ENCODE peak calls at places on chromosome 2, in seven cellular contexts. L, V, P, W, Y, R and M are unnamed samples.
A peak's percentile ranks its signal among the peaks of the same experiment; 100 is the strongest.

GRCh38 chr2:162477011-162477410 is 133.1 kb downstream of the GCA start:
- DNase-seq in V (no peak), P (no peak), Y (no peak), R (no peak), W (no peak), L (no peak), M (no peak)

GRCh38 chr2:1495676-1496393 is 82.6 kb downstream of the TPO start:
- DNase-seq in L (no peak), Y (no peak), W (no peak), P (no peak), R (no peak), V (no peak), M (peak; percentile 26)

GRCh38 chr2:172999641-173000387 is 75.8 kb upstream of the MAP3K20 start:
- DNase-seq in Y (no peak), L (no peak), R (no peak), P (no peak), W (no peak), V (no peak), M (no peak)

GRCh38 chr2:218883491-218884490 is 3.1 kb downstream of the WNT10A start:
- DNase-seq in W (no peak), P (peak; percentile 52), L (no peak), R (peak; percentile 81), Y (peak; percentile 60), V (no peak), M (no peak)

GRCh38 chr2:186379052-186379451 is 107.0 kb upstream of the ZC3H15 start:
- DNase-seq in P (peak; percentile 52), W (no peak), L (no peak), V (no peak), Y (no peak), R (no peak), M (no peak)

GRCh38 chr2:15711126-15711860 is 119.6 kb downstream of the DDX1 start:
- DNase-seq in Y (no peak), W (no peak), R (no peak), P (peak; percentile 47), L (no peak), V (no peak), M (no peak)

GRCh38 chr2:39837856-39838453 is 58.9 kb upstream of the THUMPD2 start:
- DNase-seq in R (peak; percentile 35), Y (peak; percentile 58), V (no peak), L (peak; percentile 44), P (peak; percentile 42), W (no peak), M (no peak)

GRCh38 chr2:217418544-217418943 is 558.7 kb upstream of the TNP1 start:
- DNase-seq in Y (no peak), P (no peak), L (no peak), R (no peak), W (no peak), V (no peak), M (no peak)

GRCh38 chr2:61660511-61661388 is 122.6 kb upstream of the XPO1 start:
- DNase-seq in R (peak; percentile 17), P (no peak), W (no peak), Y (no peak), L (no peak), V (peak; percentile 31), M (no peak)

GRCh38 chr2:134866498-134867099 is 28.2 kb downstream of the ACMSD start:
- DNase-seq in P (peak; percentile 66), V (no peak), R (no peak), W (no peak), L (no peak), Y (no peak), M (no peak)

GRCh38 chr2:99442837-99443236 is 47.0 kb downstream of the REV1 start:
- DNase-seq in P (no peak), Y (peak; percentile 38), R (peak; percentile 7), W (no peak), L (no peak), V (no peak), M (no peak)

GRCh38 chr2:212995920-212996319 is 155.5 kb downstream of the IKZF2 start:
- DNase-seq in L (no peak), W (no peak), V (no peak), R (no peak), Y (no peak), P (peak; percentile 26), M (no peak)

GRCh38 chr2:52934354-52934898 is 833.2 kb upstream of the CHAC2 start:
- DNase-seq in V (no peak), Y (no peak), R (no peak), P (peak; percentile 96), L (no peak), W (no peak), M (peak; percentile 38)

GRCh38 chr2:204665244-204665643 is 120.0 kb downstream of the PARD3B start:
- DNase-seq in L (peak; percentile 10), R (peak; percentile 6), P (peak; percentile 7), W (no peak), V (no peak), Y (peak; percentile 30), M (no peak)

GRCh38 chr2:135657806-135658582 is 83.7 kb upstream of the UBXN4 start:
- DNase-seq in Y (no peak), P (no peak), R (no peak), L (no peak), V (no peak), W (no peak), M (no peak)

GRCh38 chr2:31163011-31163540 is 24.8 kb upstream of the GALNT14 start:
- DNase-seq in V (no peak), P (no peak), L (no peak), R (peak; percentile 58), W (no peak), Y (no peak), M (no peak)

GRCh38 chr2:144548088-144548487 is 28.2 kb upstream of the ZEB2 start:
- DNase-seq in W (no peak), P (no peak), R (no peak), L (no peak), V (no peak), Y (no peak), M (no peak)

GRCh38 chr2:16652296-16653082 is 13.1 kb downstream of the CYRIA start:
- DNase-seq in W (no peak), Y (no peak), V (no peak), L (no peak), R (no peak), P (no peak), M (no peak)

GRCh38 chr2:8307779-8308178 is 374.1 kb upstream of the ID2 start:
- DNase-seq in R (no peak), W (no peak), V (no peak), Y (no peak), P (peak; percentile 28), L (no peak), M (no peak)

GRCh38 chr2:96353606-96354095 is 18.1 kb downstream of the NCAPH start:
- DNase-seq in R (no peak), Y (no peak), P (no peak), L (no peak), V (peak; percentile 51), W (no peak), M (no peak)

GRCh38 chr2:46769809-46770208 is 145.8 kb downstream of the MCFD2 start:
- DNase-seq in V (no peak), L (no peak), P (no peak), W (no peak), R (no peak), Y (peak; percentile 31), M (no peak)
- TF ChIP-seq CTCF in V (no peak), L (peak; percentile 45), P (peak; percentile 9), W (peak; percentile 13), R (no peak), Y (peak; percentile 27), M (peak; percentile 40)

DNA sequence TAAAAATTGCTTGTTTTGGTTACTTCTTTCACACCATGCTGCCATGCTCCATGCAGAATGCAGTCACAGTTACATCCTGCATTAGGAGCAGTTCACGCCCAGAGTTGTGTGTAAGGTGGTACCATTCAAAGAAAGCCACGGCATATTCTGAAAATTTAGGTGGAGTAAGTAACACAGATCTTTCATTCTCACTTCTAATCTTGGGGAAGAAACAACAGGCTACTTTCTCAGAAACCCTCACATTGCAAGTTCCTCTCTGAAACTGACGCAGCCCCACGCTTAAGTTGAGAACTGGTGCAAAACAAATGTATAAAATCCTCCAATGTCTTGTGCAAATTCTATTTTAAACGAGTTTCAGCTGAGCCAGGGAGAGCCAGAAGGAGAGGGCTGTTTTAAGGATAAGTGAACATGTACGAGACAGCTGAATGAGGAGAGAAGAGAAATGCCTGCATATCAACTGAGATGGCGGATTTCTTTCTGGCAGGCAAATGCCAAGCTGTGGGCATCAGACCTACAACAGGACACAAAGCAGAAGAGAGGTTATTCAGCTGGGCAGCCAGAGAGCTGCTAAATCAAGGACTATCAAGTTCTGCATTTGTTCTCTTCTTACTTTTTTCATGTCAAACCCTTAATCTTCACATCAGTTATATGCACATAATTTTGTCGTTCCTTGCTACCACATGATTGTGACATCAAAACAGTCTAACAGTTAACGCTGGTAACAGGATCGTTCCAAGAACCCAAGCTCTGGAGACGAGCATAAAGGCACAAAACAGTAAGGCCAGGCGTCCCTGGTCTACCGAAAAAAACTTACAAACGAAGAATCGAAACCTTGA is 6.4 kb downstream of the ARL4C start:
- DNase-seq in L (no peak), Y (no peak), W (no peak), R (no peak), P (no peak), V (no peak), M (no peak)
- H3K4me1 ChIP-seq in L (peaks cover 43% of the 10 kb centered on the region), Y (peaks cover 20% of the 10 kb centered on the region), W (peaks cover 5% of the 10 kb centered on the region), R (peaks cover 40% of the 10 kb centered on the region), P (peaks cover 16% of the 10 kb centered on the region), V (peaks cover 7% of the 10 kb centered on the region), M (peaks cover 8% of the 10 kb centered on the region)

DNA sequence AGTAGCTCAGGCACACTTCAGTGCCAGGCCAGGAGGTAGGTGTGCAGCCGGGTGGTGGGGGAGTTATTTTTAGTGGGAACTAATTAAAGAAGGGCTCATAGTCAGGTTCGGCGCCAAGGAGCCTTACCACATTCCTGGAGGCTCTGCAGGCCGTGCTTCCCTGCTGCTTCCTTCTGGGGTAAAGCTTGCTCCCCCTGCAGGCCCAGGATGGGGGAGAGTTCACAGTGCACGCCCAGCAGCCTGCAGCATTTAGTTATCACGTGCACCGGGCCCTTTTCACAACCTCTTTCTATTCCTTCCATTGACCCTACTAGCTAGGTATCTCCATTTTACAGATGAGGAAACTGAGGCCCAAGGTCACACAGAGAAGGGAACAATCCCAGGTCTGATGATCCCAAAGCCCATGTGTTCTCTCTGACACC is 2.5 kb downstream of the KCNF1 start:
- DNase-seq in Y (peak; percentile 86), V (no peak), L (peak; percentile 62), W (no peak), P (no peak), R (peak; percentile 63), M (no peak)
- TF ChIP-seq CTCF in Y (peak; percentile 70), V (no peak), L (peak; percentile 29), W (peak; percentile 44), P (no peak), R (peak; percentile 52), M (no peak)

DNA sequence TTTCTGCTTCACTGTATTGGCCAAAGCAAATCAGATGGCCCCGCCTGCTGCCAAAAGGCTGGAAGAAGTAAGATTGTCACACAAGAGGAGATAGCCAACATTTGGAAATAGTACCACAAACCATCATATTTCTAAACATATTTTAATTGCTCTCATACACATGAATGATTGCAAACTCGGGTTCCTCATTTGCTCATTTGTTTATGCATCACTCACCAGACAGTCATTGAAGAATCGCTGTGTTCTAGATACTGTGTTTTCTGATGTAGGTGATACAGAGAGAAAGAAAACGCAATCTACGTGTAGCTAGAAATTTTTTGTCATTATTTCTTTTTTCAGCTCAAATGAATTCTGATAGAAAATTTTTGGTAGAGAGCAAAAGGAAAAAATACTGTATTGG is 1103.4 kb downstream of the TSN start:
- DNase-seq in R (no peak), W (no peak), L (no peak), V (no peak), Y (no peak), P (no peak), M (no peak)
- H3K4me1 ChIP-seq in R (no peaks in the 10 kb centered on the region), W (no peaks in the 10 kb centered on the region), L (no peaks in the 10 kb centered on the region), V (no peaks in the 10 kb centered on the region), Y (peaks cover 12% of the 10 kb centered on the region), P (no peaks in the 10 kb centered on the region), M (no peaks in the 10 kb centered on the region)